ENCODE peak calls at places on chromosomes 2 and 18, in nine cellular contexts. O is ascending aorta, Y is OCI-LY7, B is tibial nerve, N is A549, R is small intestine, S is mesenchymal stem cell, C is astrocyte, D is PC-9. G is an unnamed sample.

GRCh38 chr2:85288244-85288725 is 39.5 kb downstream of the TGOLN2 start:
- DNase-seq in O (no peak), Y (no peak), B (no peak), N (peak; percentile 86), R (peak; percentile 92), S (no peak), C (peak; percentile 86), D (peak; percentile 62), G (no peak)

GRCh38 chr2:193584001-193584400 is 1389.3 kb upstream of the TMEFF2 start:
- DNase-seq in O (no peak), Y (no peak), B (no peak), N (no peak), R (peak; percentile 69), S (peak; percentile 21), C (no peak), D (no peak), G (no peak)

GRCh38 chr18:27778441-27778840 is 398.5 kb downstream of the CDH2 start:
- DNase-seq in O (no peak), Y (no peak), B (no peak), N (no peak), R (no peak), S (peak; percentile 15), C (peak; percentile 7), D (no peak), G (no peak)

GRCh38 chr2:148533004-148533403 is 111.5 kb upstream of the EPC2 start:
- DNase-seq in O (no peak), Y (no peak), B (no peak), N (no peak), R (no peak), S (no peak), C (no peak), D (no peak), G (no peak)

GRCh38 chr2:133605031-133605773 is 36.9 kb upstream of the NCKAP5 start:
- DNase-seq in O (no peak), Y (no peak), B (no peak), N (no peak), R (no peak), S (peak; percentile 23), C (peak; percentile 44), D (no peak), G (no peak)

GRCh38 chr18:10560457-10561045 is 34.7 kb downstream of the NAPG start:
- DNase-seq in O (no peak), Y (peak; percentile 74), B (peak; percentile 98), N (peak; percentile 35), R (peak; percentile 57), S (peak; percentile 70), C (peak; percentile 44), D (peak; percentile 55), G (peak; percentile 88)

GRCh38 chr2:11495844-11496271 is 29.9 kb upstream of the E2F6 start:
- DNase-seq in O (no peak), Y (no peak), B (no peak), N (no peak), R (no peak), S (peak; percentile 50), C (no peak), D (no peak), G (no peak)

GRCh38 chr2:100058014-100058310 is 84.4 kb downstream of the AFF3 start:
- DNase-seq in O (no peak), Y (no peak), B (no peak), N (no peak), R (no peak), S (no peak), C (peak; percentile 68), D (no peak), G (no peak)

GRCh38 chr2:23551875-23552274 is 166.9 kb downstream of the KLHL29 start:
- DNase-seq in O (no peak), Y (no peak), B (no peak), N (no peak), R (no peak), S (no peak), C (no peak), D (no peak), G (no peak)

GRCh38 chr2:177572236-177572671 is 179.7 kb downstream of the AGPS start:
- DNase-seq in O (no peak), Y (no peak), B (no peak), N (no peak), R (no peak), S (no peak), C (peak; percentile 60), D (no peak), G (no peak)

GRCh38 chr2:171345971-171346722 is 87.6 kb downstream of the METTL8 start:
- DNase-seq in O (no peak), Y (no peak), B (no peak), N (no peak), R (no peak), S (no peak), C (no peak), D (no peak), G (no peak)

GRCh38 chr2:192236136-192236535 is 41.4 kb upstream of the TMEFF2 start:
- DNase-seq in O (no peak), Y (no peak), B (no peak), N (no peak), R (no peak), S (peak; percentile 12), C (peak; percentile 78), D (no peak), G (no peak)

GRCh38 chr2:37916512-37917082 is 8.5 kb upstream of the RMDN2 start:
- DNase-seq in O (no peak), Y (no peak), B (peak; percentile 41), N (no peak), R (peak; percentile 27), S (no peak), C (peak; percentile 100), D (no peak), G (peak; percentile 69)

GRCh38 chr2:219959471-219959870 is 332.0 kb downstream of the SLC4A3 start:
- DNase-seq in O (no peak), Y (no peak), B (no peak), N (no peak), R (no peak), S (no peak), C (peak; percentile 59), D (no peak), G (no peak)

GRCh38 chr2:240713071-240713927 is 21.6 kb downstream of the AQP12A start:
- DNase-seq in O (no peak), Y (no peak), B (no peak), N (no peak), R (no peak), S (no peak), C (no peak), D (no peak), G (no peak)

GRCh38 chr2:142347751-142348150 is 216.9 kb upstream of the LRP1B start:
- DNase-seq in O (no peak), Y (no peak), B (no peak), N (no peak), R (no peak), S (no peak), C (no peak), D (no peak), G (no peak)

DNA sequence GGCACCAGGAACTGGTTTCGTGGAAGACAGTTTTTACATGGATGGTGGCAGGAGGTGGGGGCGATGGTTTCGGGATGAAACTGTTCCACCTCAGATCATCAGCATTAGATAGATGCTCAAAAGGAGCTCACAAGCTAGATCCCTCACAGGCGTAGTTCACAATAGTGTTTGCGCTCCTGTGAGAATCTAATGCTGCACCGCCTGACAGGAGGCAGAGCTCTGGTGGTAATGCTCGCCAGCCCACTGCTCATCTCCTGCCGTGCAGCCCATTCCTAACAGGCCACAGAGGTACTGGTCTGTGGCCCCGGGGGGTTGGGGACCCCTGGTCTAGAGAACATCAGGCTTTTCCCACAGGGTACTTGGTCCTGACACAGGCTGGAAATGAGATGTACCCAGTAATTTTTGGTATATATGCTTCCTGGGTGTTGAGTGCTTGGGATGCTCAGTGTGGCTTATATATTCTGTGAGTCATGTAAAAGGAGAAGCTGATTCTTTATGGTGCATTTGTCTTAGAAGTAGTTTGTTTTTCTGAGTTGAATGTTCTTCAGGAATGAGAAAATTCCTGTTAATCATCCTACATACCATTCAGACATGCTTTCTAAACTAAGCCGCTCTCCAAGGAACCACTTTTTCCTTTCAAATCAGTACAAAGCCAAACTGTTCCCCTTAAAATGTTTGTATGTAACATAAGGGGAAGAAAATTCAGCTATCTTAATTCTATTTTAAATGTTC is 121.9 kb downstream of the NCK2 start:
- DNase-seq in O (no peak), Y (no peak), B (no peak), N (no peak), R (no peak), S (peak; percentile 64), C (peak; percentile 80), D (no peak), G (no peak)
- H3K4me1 ChIP-seq in O (peaks cover 8% of the 10 kb centered on the region), Y (no peaks in the 10 kb centered on the region), B (peaks cover 38% of the 10 kb centered on the region), N (no peaks in the 10 kb centered on the region), R (peaks cover 13% of the 10 kb centered on the region), S (peaks cover 29% of the 10 kb centered on the region), C (peaks cover 27% of the 10 kb centered on the region), D (no peaks in the 10 kb centered on the region), G (no peaks in the 10 kb centered on the region)

GRCh38 chr2:71989671-71990070 is 158.0 kb downstream of the CYP26B1 start:
- DNase-seq in O (no peak), Y (no peak), B (no peak), N (no peak), R (no peak), S (no peak), C (no peak), D (no peak), G (peak; percentile 38)
- H3K27ac ChIP-seq in O (no peak overlapping the region), Y (no peak overlapping the region), B (no peak overlapping the region), N (no peak overlapping the region), R (no peak overlapping the region), S (no peak overlapping the region), C (no peak overlapping the region), D (no peak overlapping the region), G (no peak overlapping the region)

GRCh38 chr2:64641585-64641984 is 12.1 kb downstream of the SERTAD2 start:
- DNase-seq in O (no peak), Y (no peak), B (no peak), N (no peak), R (no peak), S (no peak), C (no peak), D (no peak), G (no peak)
- H3K9me3 ChIP-seq in O (no peaks in the 10 kb centered on the region), Y (no peaks in the 10 kb centered on the region), B (no peaks in the 10 kb centered on the region), N (no peaks in the 10 kb centered on the region), R (no peaks in the 10 kb centered on the region), S (no peaks in the 10 kb centered on the region), C (no peaks in the 10 kb centered on the region), D (no peaks in the 10 kb centered on the region), G (no peaks in the 10 kb centered on the region)

GRCh38 chr2:201220102-201220570 is 37.2 kb downstream of the CASP10 start:
- DNase-seq in O (no peak), Y (peak; percentile 15), B (no peak), N (no peak), R (peak; percentile 68), S (no peak), C (no peak), D (peak; percentile 53), G (no peak)

GRCh38 chr2:201218780-201219179 is 35.8 kb downstream of the CASP10 start:
- DNase-seq in O (no peak), Y (no peak), B (no peak), N (no peak), R (peak; percentile 65), S (no peak), C (no peak), D (no peak), G (no peak)

GRCh38 chr2:201228271-201228911 is 31.9 kb upstream of the CASP8 start:
- DNase-seq in O (no peak), Y (no peak), B (no peak), N (no peak), R (peak; percentile 55), S (peak; percentile 60), C (no peak), D (peak; percentile 32), G (no peak)

GRCh38 chr2:201219328-201220096 is 36.6 kb downstream of the CASP10 start:
- DNase-seq in O (no peak), Y (no peak), B (no peak), N (no peak), R (peak; percentile 93), S (no peak), C (no peak), D (peak; percentile 53), G (no peak)

GRCh38 chr2:201223089-201224073 is 37.0 kb upstream of the CASP8 start:
- DNase-seq in O (no peak), Y (no peak), B (no peak), N (no peak), R (no peak), S (no peak), C (no peak), D (no peak), G (no peak)
- H3K4me1 ChIP-seq in O (no peaks in the 10 kb centered on the region), Y (peaks cover 25% of the 10 kb centered on the region), B (no peaks in the 10 kb centered on the region), N (no peaks in the 10 kb centered on the region), R (peaks cover 4% of the 10 kb centered on the region), S (peaks cover 2% of the 10 kb centered on the region), C (no peaks in the 10 kb centered on the region), D (peaks cover 44% of the 10 kb centered on the region), G (peaks cover 22% of the 10 kb centered on the region)

G was measured in right atrium auricular region.